ENCODE peak calls at places on chromosomes 7 and 10, in seven cellular contexts. V, A, J, Z, G, B and H are unnamed samples.

GRCh38 chr10:26627320-26627719 is 70.2 kb upstream of the PDSS1 start:
- DNase-seq in V (no peak), A (peak), J (no peak), Z (no peak), G (no peak), B (no peak), H (no peak)

GRCh38 chr10:21807162-21807561 is 196.4 kb downstream of the DNAJC1 start:
- DNase-seq in V (no peak), A (peak), J (no peak), Z (no peak), G (no peak), B (no peak), H (no peak)

GRCh38 chr10:26621889-26622681 is 75.4 kb upstream of the PDSS1 start:
- DNase-seq in V (no peak), A (peak), J (peak), Z (peak), G (no peak), B (peak), H (no peak)

GRCh38 chr7:151271699-151272355 is 23.3 kb upstream of the SMARCD3 start:
- DNase-seq in V (peak), A (no peak), J (peak), Z (peak), G (no peak), B (no peak), H (no peak)

GRCh38 chr7:36441344-36442022 is 51.8 kb downstream of the ANLN start:
- DNase-seq in V (no peak), A (no peak), J (no peak), Z (no peak), G (no peak), B (no peak), H (no peak)

GRCh38 chr10:96664563-96664962 is 55.8 kb downstream of the PIK3AP1 start:
- DNase-seq in V (no peak), A (no peak), J (no peak), Z (no peak), G (no peak), B (no peak), H (no peak)

GRCh38 chr7:141480953-141481352 is 70.3 kb upstream of the AGK start:
- DNase-seq in V (no peak), A (no peak), J (no peak), Z (no peak), G (no peak), B (no peak), H (no peak)

GRCh38 chr10:112951349-112952281 is 1.6 kb downstream of the TCF7L2 start:
- DNase-seq in V (peak), A (peak), J (peak), Z (peak), G (peak), B (peak), H (peak)

GRCh38 chr10:69232252-69232651 is 12.1 kb downstream of the HKDC1 start:
- DNase-seq in V (peak), A (no peak), J (no peak), Z (no peak), G (no peak), B (peak), H (no peak)

GRCh38 chr7:17677408-17677807 is 262.9 kb downstream of the SNX13 start:
- DNase-seq in V (peak), A (no peak), J (no peak), Z (no peak), G (no peak), B (peak), H (no peak)

GRCh38 chr10:31838709-31839108 is 89.9 kb downstream of the ARHGAP12 start:
- DNase-seq in V (no peak), A (no peak), J (no peak), Z (no peak), G (no peak), B (no peak), H (no peak)

GRCh38 chr10:33731322-33731721 is 396.9 kb upstream of the NRP1 start:
- DNase-seq in V (no peak), A (no peak), J (no peak), Z (no peak), G (no peak), B (peak), H (no peak)

GRCh38 chr10:56057860-56058259 is 303.2 kb downstream of the ZWINT start:
- DNase-seq in V (no peak), A (no peak), J (no peak), Z (no peak), G (no peak), B (no peak), H (no peak)

GRCh38 chr7:23462846-23463245 is 7.4 kb downstream of the IGF2BP3 start:
- DNase-seq in V (peak), A (peak), J (no peak), Z (peak), G (no peak), B (no peak), H (no peak)

GRCh38 chr7:27774717-27775328 is 34.9 kb downstream of the TAX1BP1 start:
- DNase-seq in V (peak), A (peak), J (no peak), Z (no peak), G (no peak), B (peak), H (no peak)

GRCh38 chr10:72204296-72204695 is 11.5 kb upstream of the ANAPC16 start:
- DNase-seq in V (no peak), A (peak), J (no peak), Z (no peak), G (no peak), B (no peak), H (no peak)

GRCh38 chr10:20836401-20836800 is 60.7 kb downstream of the NEBL start:
- DNase-seq in V (no peak), A (no peak), J (no peak), Z (no peak), G (no peak), B (no peak), H (no peak)

GRCh38 chr10:112141297-112141696 is 42.3 kb downstream of the GPAM start:
- DNase-seq in V (no peak), A (no peak), J (no peak), Z (no peak), G (no peak), B (no peak), H (no peak)

GRCh38 chr10:110008518-110009339 is 945 bp downstream of the ADD3 start:
- DNase-seq in V (no peak), A (no peak), J (no peak), Z (peak), G (peak), B (peak), H (peak)

GRCh38 chr7:95723583-95724180 is 48.7 kb upstream of the DYNC1I1 start:
- DNase-seq in V (peak), A (peak), J (no peak), Z (no peak), G (no peak), B (peak), H (no peak)

GRCh38 chr7:105829681-105830322 is 46.6 kb downstream of the ATXN7L1 start:
- DNase-seq in V (peak), A (no peak), J (no peak), Z (no peak), G (no peak), B (no peak), H (no peak)

GRCh38 chr10:113959383-113959760 is 84.3 kb upstream of the ADRB1 start:
- DNase-seq in V (no peak), A (no peak), J (no peak), Z (no peak), G (no peak), B (no peak), H (no peak)

GRCh38 chr7:151411551-151411950 is 1.7 kb upstream of the WDR86 start:
- DNase-seq in V (no peak), A (no peak), J (no peak), Z (no peak), G (no peak), B (no peak), H (no peak)

GRCh38 chr7:138328215-138328614 is 131.8 kb upstream of the TRIM24 start:
- DNase-seq in V (peak), A (no peak), J (no peak), Z (no peak), G (no peak), B (no peak), H (no peak)

GRCh38 chr10:42939237-42939636 is 137.6 kb upstream of the RET start:
- DNase-seq in V (no peak), A (no peak), J (no peak), Z (no peak), G (no peak), B (no peak), H (no peak)

GRCh38 chr7:105691029-105691691 is 109.9 kb upstream of the EFCAB10 start:
- DNase-seq in V (peak), A (no peak), J (peak), Z (peak), G (no peak), B (no peak), H (peak)